ENCODE peak calls at places on chromosomes 7 and 10, in six cellular contexts. V is heart right ventricle; Q is left ventricle myocardium inferior; P is fibroblast of lung; R is lung; C is CD8-positive, alpha-beta T cell. G is an unnamed sample. For H3K4me1, the result is how much of the 10 kb centered on the place peaks cover.

GRCh38 chr10:93512565-93512964 is 16.2 kb downstream of the CEP55 start:
- DNase-seq in V (no peak), Q (no peak), P (peak), R (no peak), C (no peak), G (peak)

GRCh38 chr10:82252081-82252480 is 377.1 kb downstream of the NRG3 start:
- DNase-seq in V (no peak), Q (no peak), P (no peak), R (no peak), C (no peak), G (no peak)

GRCh38 chr10:131201741-131202515 is 109.6 kb downstream of the TCERG1L start:
- DNase-seq in V (no peak), Q (no peak), P (no peak), R (no peak), C (no peak), G (no peak)

GRCh38 chr7:124022551-124022950 is 10.3 kb downstream of the TMEM229A start:
- DNase-seq in V (no peak), Q (no peak), P (no peak), R (no peak), C (no peak), G (peak)

GRCh38 chr7:111138196-111138569 is 47.3 kb downstream of the LRRN3 start:
- DNase-seq in V (peak), Q (peak), P (peak), R (no peak), C (peak), G (peak)

GRCh38 chr7:27636326-27637006 is 26.2 kb downstream of the HIBADH start:
- DNase-seq in V (no peak), Q (no peak), P (no peak), R (no peak), C (no peak), G (no peak)

GRCh38 chr7:121960678-121961461 is 87.9 kb downstream of the PTPRZ1 start:
- DNase-seq in V (no peak), Q (no peak), P (peak), R (no peak), C (no peak), G (peak)

GRCh38 chr7:79702116-79702515 is 248.6 kb upstream of the MAGI2 start:
- DNase-seq in V (no peak), Q (no peak), P (peak), R (no peak), C (no peak), G (peak)

GRCh38 chr10:109698888-109699685 is 224.2 kb downstream of the XPNPEP1 start:
- DNase-seq in V (no peak), Q (no peak), P (no peak), R (no peak), C (no peak), G (no peak)

DNA sequence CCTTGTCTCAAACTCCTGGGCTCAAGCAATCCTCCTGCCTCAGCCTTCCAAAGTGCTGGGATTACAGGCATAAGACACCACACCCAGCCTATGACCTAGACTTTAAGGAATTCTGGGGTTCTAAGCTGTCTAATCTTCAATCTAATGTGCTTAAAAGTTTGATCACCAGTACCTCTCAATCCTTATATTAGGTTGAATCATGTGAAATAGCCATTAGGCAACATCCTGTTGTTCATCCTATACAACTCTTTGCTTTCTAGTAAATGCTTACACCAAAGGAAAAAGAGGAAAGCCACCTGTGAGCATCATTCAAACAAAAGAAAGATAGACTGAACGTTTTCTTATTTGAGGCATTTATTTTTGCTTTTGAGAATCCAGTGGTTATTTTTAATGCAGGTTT is 56.0 kb downstream of the ATOH7 start:
- DNase-seq in V (no peak), Q (no peak), P (no peak), R (no peak), C (no peak), G (no peak)
- H3K4me1 ChIP-seq in V (under half), Q (under half), P (under half), R (under half), C (under half), G (under half)

GRCh38 chr7:25029075-25029474 is 49.1 kb upstream of the OSBPL3 start:
- DNase-seq in V (no peak), Q (no peak), P (no peak), R (no peak), C (no peak), G (no peak)

GRCh38 chr7:25031007-25031406 is 51.0 kb upstream of the OSBPL3 start:
- DNase-seq in V (no peak), Q (no peak), P (no peak), R (no peak), C (no peak), G (peak)

GRCh38 chr7:25025218-25025671 is 45.3 kb upstream of the OSBPL3 start:
- DNase-seq in V (no peak), Q (no peak), P (peak), R (no peak), C (no peak), G (peak)

GRCh38 chr7:25028370-25028971 is 48.5 kb upstream of the OSBPL3 start:
- DNase-seq in V (no peak), Q (no peak), P (peak), R (no peak), C (peak), G (peak)

GRCh38 chr7:25026156-25026555 is 46.2 kb upstream of the OSBPL3 start:
- DNase-seq in V (no peak), Q (no peak), P (no peak), R (no peak), C (no peak), G (no peak)
- TF ChIP-seq CTCF in V (no peak), Q (no peak), P (no peak), R (no peak), C (no peak), G (no peak)

GRCh38 chr10:43888551-43888950 is 239.9 kb upstream of the ZNF32 start:
- DNase-seq in V (no peak), Q (no peak), P (peak), R (no peak), C (no peak), G (peak)
- H3K4me1 ChIP-seq in V (under half), Q (under half), P (under half), R (under half), C (under half), G (under half)

GRCh38 chr7:24788075-24788474 is 30.8 kb upstream of the GSDME start:
- DNase-seq in V (no peak), Q (no peak), P (no peak), R (no peak), C (no peak), G (no peak)
- TF ChIP-seq CTCF in V (no peak), Q (peak), P (peak), R (no peak), C (peak), G (peak)

DNA sequence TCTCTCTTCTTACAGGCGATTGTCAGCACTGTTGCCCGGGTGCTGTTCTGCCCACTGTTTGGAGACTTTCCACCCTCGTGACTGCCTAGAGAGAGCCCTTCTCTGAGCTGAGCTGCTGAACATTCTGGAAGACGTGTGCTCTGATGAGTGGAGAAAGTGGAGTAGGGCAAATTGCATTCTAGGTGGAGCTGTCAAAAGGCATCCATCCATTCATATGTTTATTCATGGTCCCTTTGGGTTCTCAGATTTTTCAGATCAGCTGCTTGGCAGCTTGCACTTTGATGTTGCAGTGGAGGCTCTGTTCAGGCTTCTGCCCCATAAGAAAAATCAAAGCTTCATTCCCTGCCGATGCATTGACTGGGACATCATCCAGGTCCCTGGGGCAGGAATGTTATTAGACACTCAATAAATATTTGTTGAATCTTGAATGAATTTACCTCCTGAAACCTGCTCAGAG is 120.7 kb upstream of the EEPD1 start:
- DNase-seq in V (no peak), Q (no peak), P (peak), R (no peak), C (no peak), G (no peak)
- H3K4me1 ChIP-seq in V (under half), Q (under half), P (under half), R (under half), C (under half), G (under half)

GRCh38 chr10:71889388-71889987 is 38.4 kb upstream of the PSAP start:
- DNase-seq in V (no peak), Q (no peak), P (no peak), R (no peak), C (no peak), G (peak)
- TF ChIP-seq CTCF in V (no peak), Q (no peak), P (no peak), R (no peak), C (no peak), G (peak)

G was measured in foreskin keratinocyte.